ENCODE peak calls at places on chromosome 6, in ten cellular contexts. S is stimulated activated CD4-positive, alpha-beta T cell treated with anti-CD3 and anti-CD28 coated beads, TNF-alpha, amount 100 ng/mL, for 1 hour; Q is GM04504; J is naive thymus-derived CD8-positive, alpha-beta T cell; H is astrocyte of the hippocampus; F is KBM-7; E is activated CD8-positive, alpha-beta memory T cell treated with anti-CD3 and anti-CD28 coated beads, Interleukin-2, amount 10 ng/mL, durations not matched to agents 7 days and 5 days; R is T-helper 22 cell; B is stimulated activated naive B cell treated with anti-CD40 and anti-IgM and Interleukin-4, amounts not matched to agents 10 μg/mL and 1 μg/mL and 100 μg/mL, for 72 hours; L is lower lobe of right lung. U is an unnamed sample.

GRCh38 chr6:129385117-129385516 is 324.9 kb downstream of the ARHGAP18 start:
- DNase-seq in F (no peak), H (no peak), E (no peak), S (no peak), J (no peak), Q (no peak), R (no peak), L (no peak), B (no peak), U (no peak)

GRCh38 chr6:67952948-67953347 is 682.1 kb upstream of the ADGRB3 start:
- DNase-seq in E (no peak), F (no peak), S (no peak), H (no peak), B (no peak), Q (no peak), J (no peak), R (no peak), L (no peak), U (no peak)

GRCh38 chr6:145569140-145569539 is 166.2 kb downstream of the EPM2A start:
- DNase-seq in F (no peak), H (peak; percentile 58), E (no peak), R (no peak), J (no peak), L (no peak), B (no peak), Q (no peak), S (no peak), U (no peak)

GRCh38 chr6:21413428-21413827 is 180.1 kb upstream of the SOX4 start:
- DNase-seq in E (no peak), L (no peak), H (no peak), S (no peak), Q (no peak), R (no peak), F (no peak), J (no peak), B (no peak), U (no peak)

GRCh38 chr6:82251942-82252341 is 4.4 kb upstream of the IBTK start:
- DNase-seq in E (no peak), B (no peak), J (peak; percentile 18), H (peak; percentile 61), S (no peak), L (no peak), F (peak; percentile 67), R (no peak), Q (peak; percentile 18), U (no peak)

GRCh38 chr6:16933532-16933931 is 168.3 kb upstream of the STMND1 start:
- DNase-seq in H (no peak), F (no peak), L (no peak), E (no peak), R (no peak), S (no peak), Q (no peak), J (no peak), B (no peak), U (no peak)

GRCh38 chr6:39452306-39452705 is 129.8 kb upstream of the KCNK16 start:
- DNase-seq in J (no peak), E (no peak), S (no peak), Q (peak; percentile 15), L (no peak), B (no peak), H (peak; percentile 75), F (no peak), R (no peak), U (no peak)

GRCh38 chr6:138692978-138693909 is 80.3 kb upstream of the CCDC28A start:
- DNase-seq in B (peak; percentile 39), H (peak; percentile 89), R (no peak), E (no peak), F (peak; percentile 86), L (peak; percentile 83), J (peak; percentile 42), Q (no peak), S (peak; percentile 8), U (peak; percentile 40)

GRCh38 chr6:133837801-133838349 is 51.0 kb upstream of the TCF21 start:
- DNase-seq in B (peak; percentile 10), R (peak; percentile 8), J (peak; percentile 22), S (peak; percentile 45), E (peak; percentile 70), L (peak; percentile 78), H (peak; percentile 59), F (peak; percentile 79), Q (no peak), U (peak; percentile 76)

GRCh38 chr6:33885121-33886057 is 81.6 kb upstream of the MLN start:
- DNase-seq in H (peak; percentile 25), B (no peak), E (no peak), L (no peak), S (no peak), R (no peak), Q (peak; percentile 76), F (no peak), J (no peak), U (no peak)

GRCh38 chr6:20427856-20428255 is 26.2 kb downstream of the E2F3 start:
- DNase-seq in H (no peak), E (no peak), B (peak; percentile 31), R (no peak), L (no peak), F (peak; percentile 49), J (no peak), S (no peak), Q (no peak), U (no peak)

U was measured in mesothelial cell of epicardium.